ENCODE peak calls at places on chromosome 13, in nine cellular contexts. C is mucosa of descending colon, F is esophagus squamous epithelium, W is choroid plexus epithelial cell, O is cardiac fibroblast, Z is AG04449, L is astrocyte of the cerebellum, V is left ventricle myocardium inferior, X is uterus. N is an unnamed sample.

GRCh38 chr13:99275093-99275469 is 16.9 kb upstream of the GPR18 start:
- DNase-seq in C (no peak), F (no peak), W (peak), O (peak), Z (peak), L (peak), V (no peak), X (no peak), N (peak)

GRCh38 chr13:74443623-74444022 is 309.4 kb upstream of the KLF12 start:
- DNase-seq in C (no peak), F (no peak), W (peak), O (peak), Z (peak), L (peak), V (no peak), X (no peak), N (peak)

GRCh38 chr13:101763191-101763590 is 310.7 kb downstream of the ITGBL1 start:
- DNase-seq in C (no peak), F (no peak), W (peak), O (no peak), Z (no peak), L (no peak), V (no peak), X (no peak), N (no peak)

GRCh38 chr13:31920301-31920818 is 111.2 kb upstream of the FRY start:
- DNase-seq in C (no peak), F (no peak), W (no peak), O (peak), Z (no peak), L (no peak), V (no peak), X (no peak), N (no peak)

GRCh38 chr13:48066310-48066989 is 28.5 kb downstream of the MED4 start:
- DNase-seq in C (no peak), F (no peak), W (peak), O (peak), Z (no peak), L (no peak), V (no peak), X (no peak), N (peak)

GRCh38 chr13:31860002-31860401 is 120.7 kb downstream of the RXFP2 start:
- DNase-seq in C (no peak), F (no peak), W (no peak), O (no peak), Z (no peak), L (no peak), V (no peak), X (no peak), N (no peak)

GRCh38 chr13:23378009-23378632 is 55.4 kb downstream of the SACS start:
- DNase-seq in C (peak), F (no peak), W (peak), O (peak), Z (peak), L (peak), V (no peak), X (peak), N (peak)

GRCh38 chr13:48210178-48210577 is 22.8 kb upstream of the ITM2B start:
- DNase-seq in C (no peak), F (no peak), W (peak), O (peak), Z (peak), L (no peak), V (no peak), X (no peak), N (no peak)

GRCh38 chr13:55229906-55230569 is 1910.7 kb upstream of the PRR20A start:
- DNase-seq in C (no peak), F (no peak), W (no peak), O (no peak), Z (no peak), L (no peak), V (no peak), X (no peak), N (no peak)

GRCh38 chr13:32032780-32033179 is 1.2 kb downstream of the FRY start:
- DNase-seq in C (no peak), F (no peak), W (no peak), O (no peak), Z (no peak), L (no peak), V (no peak), X (no peak), N (no peak)

GRCh38 chr13:46721054-46721453 is 75.9 kb downstream of the ESD start:
- DNase-seq in C (peak), F (no peak), W (peak), O (peak), Z (no peak), L (peak), V (peak), X (peak), N (peak)

GRCh38 chr13:23789576-23790346 is 99.4 kb downstream of the MIPEP start:
- DNase-seq in C (no peak), F (no peak), W (peak), O (peak), Z (no peak), L (no peak), V (no peak), X (no peak), N (no peak)

GRCh38 chr13:102394158-102395053 is 7.4 kb downstream of the FGF14 start:
- DNase-seq in C (peak), F (peak), W (peak), O (peak), Z (no peak), L (peak), V (peak), X (peak), N (peak)

GRCh38 chr13:76397413-76397812 is 488.8 kb downstream of the KCTD12 start:
- DNase-seq in C (no peak), F (no peak), W (no peak), O (no peak), Z (no peak), L (no peak), V (no peak), X (no peak), N (no peak)

GRCh38 chr13:94956407-94957110 is 244.2 kb upstream of the SOX21 start:
- DNase-seq in C (no peak), F (no peak), W (no peak), O (no peak), Z (no peak), L (no peak), V (no peak), X (no peak), N (no peak)

GRCh38 chr13:26050568-26051230 is 1.1 kb downstream of the SHISA2 start:
- DNase-seq in C (no peak), F (no peak), W (peak), O (peak), Z (no peak), L (no peak), V (no peak), X (no peak), N (no peak)

GRCh38 chr13:75326173-75327131 is 155.5 kb downstream of the TBC1D4 start:
- DNase-seq in C (no peak), F (no peak), W (peak), O (peak), Z (no peak), L (peak), V (no peak), X (no peak), N (no peak)

GRCh38 chr13:74868044-74868443 is 613.9 kb downstream of the TBC1D4 start:
- DNase-seq in C (no peak), F (no peak), W (peak), O (no peak), Z (no peak), L (no peak), V (no peak), X (no peak), N (no peak)

GRCh38 chr13:102591988-102592781 is 4.6 kb upstream of the TPP2 start:
- DNase-seq in C (peak), F (peak), W (peak), O (peak), Z (no peak), L (peak), V (peak), X (peak), N (no peak)

GRCh38 chr13:35621989-35622388 is 145.5 kb upstream of the MAB21L1 start:
- DNase-seq in C (no peak), F (no peak), W (peak), O (peak), Z (no peak), L (no peak), V (no peak), X (no peak), N (no peak)

GRCh38 chr13:114140131-114140908 is 7.9 kb upstream of the RASA3 start:
- DNase-seq in C (peak), F (no peak), W (no peak), O (no peak), Z (no peak), L (no peak), V (no peak), X (no peak), N (no peak)

GRCh38 chr13:98190889-98191444 is 13.9 kb upstream of the RNF113B start:
- DNase-seq in C (no peak), F (no peak), W (no peak), O (no peak), Z (no peak), L (no peak), V (no peak), X (no peak), N (no peak)

GRCh38 chr13:50697746-50698526 is 145.6 kb downstream of the DLEU7 start:
- DNase-seq in C (no peak), F (no peak), W (no peak), O (no peak), Z (no peak), L (no peak), V (no peak), X (no peak), N (no peak)

GRCh38 chr13:100887729-100888151 is 213.1 kb upstream of the TMTC4 start:
- DNase-seq in C (no peak), F (no peak), W (peak), O (peak), Z (peak), L (peak), V (no peak), X (no peak), N (no peak)

GRCh38 chr13:36357231-36357630 is 11.0 kb upstream of the SPART start:
- DNase-seq in C (no peak), F (no peak), W (no peak), O (no peak), Z (no peak), L (no peak), V (no peak), X (no peak), N (no peak)

GRCh38 chr13:31610270-31610998 is 128.9 kb upstream of the RXFP2 start:
- DNase-seq in C (no peak), F (no peak), W (no peak), O (no peak), Z (no peak), L (no peak), V (no peak), X (no peak), N (no peak)

GRCh38 chr13:101700598-101700997 is 248.1 kb downstream of the ITGBL1 start:
- DNase-seq in C (no peak), F (no peak), W (peak), O (peak), Z (no peak), L (peak), V (no peak), X (no peak), N (no peak)

GRCh38 chr13:104461049-104461448 is 1394.8 kb upstream of the SLC10A2 start:
- DNase-seq in C (no peak), F (no peak), W (no peak), O (no peak), Z (no peak), L (no peak), V (no peak), X (no peak), N (no peak)

GRCh38 chr13:73224708-73225107 is 165.9 kb downstream of the KLF5 start:
- DNase-seq in C (no peak), F (no peak), W (peak), O (no peak), Z (no peak), L (no peak), V (no peak), X (no peak), N (no peak)

GRCh38 chr13:113490496-113491417 is at the start of gene DCUN1D2:
- DNase-seq in C (peak), F (peak), W (peak), O (peak), Z (peak), L (peak), V (peak), X (peak), N (peak)

GRCh38 chr13:92196566-92197256 is 798.3 kb downstream of the GPC5 start:
- DNase-seq in C (no peak), F (no peak), W (peak), O (peak), Z (no peak), L (no peak), V (no peak), X (no peak), N (no peak)

GRCh38 chr13:26117620-26118019 is 65.8 kb upstream of the SHISA2 start:
- DNase-seq in C (no peak), F (no peak), W (no peak), O (no peak), Z (no peak), L (no peak), V (no peak), X (no peak), N (no peak)

GRCh38 chr13:77584111-77584510 is 48.6 kb downstream of the SCEL start:
- DNase-seq in C (no peak), F (no peak), W (no peak), O (no peak), Z (no peak), L (no peak), V (no peak), X (no peak), N (no peak)

GRCh38 chr13:40589285-40590109 is 76.9 kb downstream of the FOXO1 start:
- DNase-seq in C (peak), F (no peak), W (peak), O (peak), Z (no peak), L (peak), V (no peak), X (no peak), N (peak)

GRCh38 chr13:108834193-108834592 is 204.8 kb downstream of the MYO16 start:
- DNase-seq in C (no peak), F (no peak), W (no peak), O (no peak), Z (no peak), L (no peak), V (no peak), X (no peak), N (no peak)

GRCh38 chr13:112924365-112924764 is 44.6 kb upstream of the MCF2L start:
- DNase-seq in C (no peak), F (no peak), W (no peak), O (no peak), Z (no peak), L (no peak), V (no peak), X (no peak), N (no peak)

GRCh38 chr13:51291341-51291740 is 48.1 kb upstream of the SERPINE3 start:
- DNase-seq in C (no peak), F (no peak), W (no peak), O (peak), Z (no peak), L (no peak), V (no peak), X (peak), N (no peak)

GRCh38 chr13:112444416-112445399 is 68.6 kb downstream of the SPACA7 start:
- DNase-seq in C (no peak), F (no peak), W (no peak), O (no peak), Z (no peak), L (no peak), V (no peak), X (no peak), N (no peak)

GRCh38 chr13:51283361-51283760 is 56.1 kb upstream of the SERPINE3 start:
- DNase-seq in C (no peak), F (no peak), W (no peak), O (no peak), Z (no peak), L (no peak), V (no peak), X (no peak), N (no peak)

GRCh38 chr13:94878721-94879120 is 166.4 kb upstream of the SOX21 start:
- DNase-seq in C (no peak), F (no peak), W (no peak), O (no peak), Z (no peak), L (no peak), V (no peak), X (no peak), N (no peak)

DNA sequence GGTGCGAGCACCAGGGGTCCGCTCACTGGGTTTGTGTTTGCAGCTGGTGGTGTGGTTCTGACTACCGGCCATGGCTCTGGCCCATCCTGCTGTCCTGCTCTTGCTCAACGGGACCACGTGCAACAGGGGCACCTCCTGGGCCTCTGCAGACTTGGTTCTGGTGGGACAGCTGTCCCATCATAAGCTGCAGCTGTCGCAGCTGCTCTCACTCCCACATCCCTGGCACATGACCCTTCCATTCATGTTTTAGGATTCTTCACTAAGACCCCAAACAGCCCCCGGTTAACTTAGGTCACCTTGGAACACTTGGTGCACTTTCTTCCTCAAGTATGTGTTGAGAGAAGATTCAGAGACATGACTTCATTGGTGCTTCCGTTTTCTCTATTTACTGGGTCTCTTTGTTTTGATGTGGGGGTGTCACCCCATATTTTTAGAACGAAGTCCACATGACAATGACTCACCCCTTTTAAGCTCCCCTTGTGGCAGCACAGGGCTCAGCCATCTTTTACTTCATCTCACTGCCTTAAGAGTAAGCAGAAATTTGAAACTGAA is 68.4 kb upstream of the ARHGEF7 start:
- DNase-seq in C (no peak), F (no peak), W (peak), O (peak), Z (no peak), L (no peak), V (no peak), X (no peak), N (no peak)
- TF ChIP-seq CTCF in C (no peak), F (peak), W (peak), O (peak), Z (no peak), L (peak), V (peak), X (no peak), N (peak)

GRCh38 chr13:27796544-27797227 is 4.4 kb downstream of the GSX1 start:
- DNase-seq in C (no peak), F (no peak), W (no peak), O (no peak), Z (no peak), L (no peak), V (no peak), X (no peak), N (no peak)

GRCh38 chr13:27794921-27795717 is 2.8 kb downstream of the GSX1 start:
- DNase-seq in C (no peak), F (no peak), W (no peak), O (no peak), Z (no peak), L (no peak), V (no peak), X (no peak), N (no peak)

GRCh38 chr13:27795718-27796019 is 3.4 kb downstream of the GSX1 start:
- DNase-seq in C (no peak), F (no peak), W (no peak), O (no peak), Z (no peak), L (no peak), V (no peak), X (no peak), N (no peak)

GRCh38 chr13:27794075-27794691 is 1.9 kb downstream of the GSX1 start:
- DNase-seq in C (no peak), F (no peak), W (no peak), O (no peak), Z (no peak), L (no peak), V (no peak), X (no peak), N (no peak)

DNA sequence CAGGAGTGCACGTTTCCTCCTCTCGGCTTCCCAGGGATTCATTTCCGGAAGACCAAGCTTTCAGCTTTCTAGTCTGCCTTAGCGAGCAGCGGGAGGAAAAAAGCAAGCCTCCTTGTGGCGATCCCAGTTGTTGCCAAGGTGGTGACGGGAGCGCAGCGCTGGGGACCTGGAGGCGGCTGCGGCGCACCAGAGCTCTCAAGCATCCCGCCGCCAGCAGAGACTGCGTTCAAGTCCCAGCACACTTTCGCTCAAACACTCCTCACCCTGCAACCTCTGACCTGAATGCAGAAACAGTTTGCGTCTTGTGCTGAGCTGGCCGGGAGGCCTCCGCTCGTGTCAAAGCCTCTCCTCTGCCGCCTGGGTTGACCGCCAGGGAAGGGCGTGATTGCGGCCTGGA is 4.9 kb downstream of the GSX1 start:
- DNase-seq in C (no peak), F (no peak), W (peak), O (peak), Z (no peak), L (no peak), V (no peak), X (no peak), N (no peak)
- H3K4me3 ChIP-seq in C (no peak), F (no peak), W (no peak), O (no peak), Z (no peak), L (no peak), V (peak), X (no peak), N (no peak)

DNA sequence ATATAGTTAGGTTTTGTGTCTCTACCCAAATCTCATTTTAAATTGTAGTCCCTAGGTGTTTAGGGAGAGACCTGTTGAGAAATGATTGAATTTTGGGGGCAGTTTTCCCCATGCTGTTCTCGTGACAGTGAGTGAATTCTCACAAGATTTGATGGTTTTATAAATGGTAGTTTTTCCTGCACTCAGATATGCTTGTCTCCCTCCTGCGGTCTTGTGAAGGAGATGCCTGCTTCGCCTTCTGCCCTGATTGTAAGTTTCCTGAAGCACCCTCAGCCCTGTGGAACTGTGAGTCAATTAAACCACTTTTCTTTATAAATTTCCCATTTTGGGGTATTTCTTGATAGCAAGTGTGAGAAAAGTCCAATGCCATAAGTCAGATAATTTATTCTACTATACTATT is 1977.5 kb upstream of the PCDH20 start:
- DNase-seq in C (no peak), F (no peak), W (peak), O (peak), Z (no peak), L (no peak), V (no peak), X (no peak), N (no peak)
- TF ChIP-seq CTCF in C (no peak), F (no peak), W (peak), O (peak), Z (no peak), L (no peak), V (no peak), X (no peak), N (no peak)

GRCh38 chr13:67353891-67354459 is 123.8 kb upstream of the PCDH9 start:
- DNase-seq in C (no peak), F (no peak), W (peak), O (peak), Z (no peak), L (no peak), V (no peak), X (no peak), N (no peak)
- H3K4me3 ChIP-seq in C (no peak), F (no peak), W (peak), O (peak), Z (no peak), L (no peak), V (peak), X (no peak), N (no peak)

GRCh38 chr13:107832521-107833095 is 382.7 kb downstream of the LIG4 start:
- DNase-seq in C (no peak), F (no peak), W (peak), O (no peak), Z (no peak), L (no peak), V (no peak), X (no peak), N (no peak)
- TF ChIP-seq CTCF in C (no peak), F (no peak), W (no peak), O (no peak), Z (no peak), L (no peak), V (no peak), X (no peak), N (no peak)

DNA sequence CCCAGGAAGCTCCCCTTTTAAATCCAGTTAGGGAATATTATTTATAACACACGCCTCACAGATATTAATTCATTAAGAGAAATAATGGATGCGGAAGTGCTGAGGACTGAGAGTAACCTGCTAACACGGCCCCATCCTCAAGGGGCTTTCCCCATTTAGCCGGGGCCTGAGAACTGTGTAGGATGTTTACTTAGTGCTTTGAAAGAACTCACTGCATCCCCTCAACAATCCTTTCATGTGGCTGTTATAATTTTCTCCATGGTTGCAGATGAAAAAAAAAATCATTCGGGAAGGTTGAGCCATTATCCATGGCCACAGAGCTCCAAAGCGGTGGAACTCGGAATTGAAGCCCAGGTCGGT is 98.2 kb downstream of the ING1 start:
- DNase-seq in C (no peak), F (no peak), W (no peak), O (no peak), Z (no peak), L (no peak), V (no peak), X (no peak), N (no peak)
- H3K4me3 ChIP-seq in C (no peak), F (no peak), W (no peak), O (no peak), Z (no peak), L (peak), V (peak), X (no peak), N (no peak)

GRCh38 chr13:89577301-89577700 is 1770.2 kb upstream of the MIR17HG start:
- DNase-seq in C (no peak), F (no peak), W (no peak), O (no peak), Z (no peak), L (no peak), V (no peak), X (no peak), N (no peak)
- TF ChIP-seq CTCF in C (no peak), F (no peak), W (no peak), O (no peak), Z (no peak), L (no peak), V (no peak), X (no peak), N (no peak)